ENCODE peak calls at places on chromosomes 13 and 19, in five cellular contexts. One of them, this sample, is unnamed.

GRCh38 chr13:29535663-29536655 is 59.5 kb downstream of the SLC7A1 start:
- DNase-seq in cardiac muscle cell: no peak
- DNase-seq in Panc1: no peak
- DNase-seq in CD4-positive, alpha-beta T cell: no peak
- DNase-seq in ascending aorta: no peak
- DNase-seq in this sample: no peak

GRCh38 chr13:38819053-38819452 is 132.2 kb downstream of the FREM2 start:
- DNase-seq in cardiac muscle cell: no peak
- DNase-seq in Panc1: no peak
- DNase-seq in CD4-positive, alpha-beta T cell: no peak
- DNase-seq in ascending aorta: no peak
- DNase-seq in this sample: no peak

GRCh38 chr19:15248648-15249559 is 16.7 kb upstream of the EPHX3 start:
- DNase-seq in cardiac muscle cell: no peak
- DNase-seq in Panc1: peak
- DNase-seq in CD4-positive, alpha-beta T cell: no peak
- DNase-seq in ascending aorta: peak
- DNase-seq in this sample: no peak

GRCh38 chr19:40224342-40225148 is 1.9 kb downstream of the CCNP start:
- DNase-seq in cardiac muscle cell: no peak
- DNase-seq in Panc1: no peak
- DNase-seq in CD4-positive, alpha-beta T cell: no peak
- DNase-seq in ascending aorta: no peak
- DNase-seq in this sample: no peak

GRCh38 chr13:68713394-68713793 is 1394.2 kb upstream of the ATXN8OS start:
- DNase-seq in cardiac muscle cell: no peak
- DNase-seq in Panc1: no peak
- DNase-seq in CD4-positive, alpha-beta T cell: no peak
- DNase-seq in ascending aorta: no peak
- DNase-seq in this sample: no peak

GRCh38 chr13:40518481-40518882 is 148.0 kb downstream of the FOXO1 start:
- DNase-seq in cardiac muscle cell: no peak
- DNase-seq in Panc1: no peak
- DNase-seq in CD4-positive, alpha-beta T cell: no peak
- DNase-seq in ascending aorta: no peak
- DNase-seq in this sample: no peak

GRCh38 chr13:66415444-66415843 is 814.7 kb downstream of the PCDH9 start:
- DNase-seq in cardiac muscle cell: no peak
- DNase-seq in Panc1: no peak
- DNase-seq in CD4-positive, alpha-beta T cell: no peak
- DNase-seq in ascending aorta: no peak
- DNase-seq in this sample: no peak

GRCh38 chr13:29905845-29906244 is 55.4 kb upstream of the UBL3 start:
- DNase-seq in cardiac muscle cell: no peak
- DNase-seq in Panc1: no peak
- DNase-seq in CD4-positive, alpha-beta T cell: no peak
- DNase-seq in ascending aorta: no peak
- DNase-seq in this sample: no peak

GRCh38 chr13:94431569-94431968 is 47.9 kb downstream of the DCT start:
- DNase-seq in cardiac muscle cell: no peak
- DNase-seq in Panc1: no peak
- DNase-seq in CD4-positive, alpha-beta T cell: no peak
- DNase-seq in ascending aorta: no peak
- DNase-seq in this sample: no peak

DNA sequence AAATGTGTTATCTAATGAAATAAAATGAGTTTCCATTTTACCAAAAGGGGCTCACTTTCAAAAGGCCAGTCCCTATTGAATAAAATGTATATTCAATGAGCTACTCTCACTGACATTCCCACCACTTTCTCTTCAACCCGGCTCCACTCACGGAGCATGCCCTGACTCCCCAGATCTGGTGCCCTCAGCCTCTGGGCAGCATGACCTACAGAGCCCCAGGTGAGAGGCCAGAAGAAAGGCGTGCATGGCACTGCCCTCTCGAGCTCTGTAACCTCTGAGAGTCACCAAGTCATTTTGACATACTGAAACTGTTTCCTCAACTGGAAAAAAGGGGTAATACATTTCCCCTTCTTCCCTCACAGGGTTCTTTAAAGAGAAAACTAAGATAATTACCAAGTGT is 25.2 kb upstream of the SIAH3 start:
- DNase-seq in cardiac muscle cell: no peak
- DNase-seq in Panc1: no peak
- DNase-seq in CD4-positive, alpha-beta T cell: no peak
- DNase-seq in ascending aorta: no peak
- DNase-seq in this sample: no peak
- TF ChIP-seq CTCF in cardiac muscle cell: no peak
- TF ChIP-seq CTCF in Panc1: no peak
- TF ChIP-seq CTCF in CD4-positive, alpha-beta T cell: no peak
- TF ChIP-seq CTCF in ascending aorta: no peak
- TF ChIP-seq CTCF in this sample: no peak

DNA sequence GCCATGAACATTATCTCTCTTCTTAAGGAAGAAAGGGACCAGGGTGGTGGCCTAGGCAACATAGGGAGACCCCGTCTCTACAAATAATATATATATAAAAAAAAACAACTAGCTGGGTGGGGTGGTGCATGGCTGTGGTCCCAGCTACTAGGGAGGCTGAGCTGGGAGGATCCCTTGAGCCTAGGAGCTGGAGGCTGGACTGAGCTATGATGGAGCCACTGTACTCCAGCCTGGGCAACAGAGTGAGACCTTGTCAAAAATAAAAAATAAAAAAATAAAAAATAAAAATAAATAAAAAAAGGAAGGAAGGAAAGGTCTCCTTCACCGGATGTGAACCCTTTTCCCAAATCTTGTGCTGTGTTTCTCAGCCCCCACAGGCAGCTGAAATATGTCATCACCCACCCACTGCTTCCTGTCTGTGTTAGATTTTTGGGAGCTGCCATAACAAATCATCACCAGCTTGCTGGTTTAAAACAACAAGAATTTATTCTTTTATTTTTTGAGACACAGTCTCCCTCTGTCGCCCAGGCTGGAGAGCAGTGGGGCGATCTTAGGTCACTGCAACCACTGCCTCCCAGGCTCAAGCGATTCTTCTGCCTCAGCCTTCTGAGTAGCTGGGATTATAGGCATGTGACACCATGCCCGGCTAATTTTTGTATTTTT is 9.5 kb upstream of the TSPAN16 start:
- DNase-seq in cardiac muscle cell: no peak
- DNase-seq in Panc1: no peak
- DNase-seq in CD4-positive, alpha-beta T cell: no peak
- DNase-seq in ascending aorta: no peak
- DNase-seq in this sample: no peak
- TF ChIP-seq CTCF in cardiac muscle cell: peak
- TF ChIP-seq CTCF in Panc1: no peak
- TF ChIP-seq CTCF in CD4-positive, alpha-beta T cell: no peak
- TF ChIP-seq CTCF in ascending aorta: no peak
- TF ChIP-seq CTCF in this sample: no peak

DNA sequence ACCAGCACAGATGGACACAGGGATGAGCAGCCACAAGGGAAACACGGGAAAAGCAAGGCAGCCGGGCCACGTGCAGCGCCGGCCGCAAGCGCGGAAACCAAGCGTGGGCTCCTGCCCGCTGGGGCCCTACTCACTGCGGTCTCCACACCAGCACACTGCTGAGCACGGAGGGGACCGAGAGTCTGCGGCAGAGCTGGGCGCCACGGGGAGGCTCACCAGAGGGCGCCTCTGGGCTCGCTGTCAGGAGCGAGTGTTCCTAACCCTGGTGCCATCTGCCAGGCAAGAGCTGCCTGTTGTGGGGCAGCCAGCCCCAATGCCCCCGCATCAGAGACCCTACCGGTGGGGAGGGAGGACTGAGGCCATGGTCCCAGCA is 26.5 kb downstream of the MPND start:
- DNase-seq in cardiac muscle cell: peak
- DNase-seq in Panc1: no peak
- DNase-seq in CD4-positive, alpha-beta T cell: peak
- DNase-seq in ascending aorta: no peak
- DNase-seq in this sample: peak
- TF ChIP-seq CTCF in cardiac muscle cell: peak
- TF ChIP-seq CTCF in Panc1: peak
- TF ChIP-seq CTCF in CD4-positive, alpha-beta T cell: peak
- TF ChIP-seq CTCF in ascending aorta: no peak
- TF ChIP-seq CTCF in this sample: no peak

GRCh38 chr13:41655997-41656396 is 198.6 kb downstream of the RGCC start:
- DNase-seq in cardiac muscle cell: no peak
- DNase-seq in Panc1: no peak
- DNase-seq in CD4-positive, alpha-beta T cell: no peak
- DNase-seq in ascending aorta: no peak
- DNase-seq in this sample: no peak

GRCh38 chr13:41651413-41652068 is 194.2 kb downstream of the RGCC start:
- DNase-seq in cardiac muscle cell: no peak
- DNase-seq in Panc1: no peak
- DNase-seq in CD4-positive, alpha-beta T cell: no peak
- DNase-seq in ascending aorta: no peak
- DNase-seq in this sample: no peak

GRCh38 chr13:41650706-41651105 is 193.4 kb downstream of the RGCC start:
- DNase-seq in cardiac muscle cell: no peak
- DNase-seq in Panc1: no peak
- DNase-seq in CD4-positive, alpha-beta T cell: no peak
- DNase-seq in ascending aorta: no peak
- DNase-seq in this sample: no peak

GRCh38 chr13:41654800-41655199 is 197.4 kb downstream of the RGCC start:
- DNase-seq in cardiac muscle cell: no peak
- DNase-seq in Panc1: no peak
- DNase-seq in CD4-positive, alpha-beta T cell: no peak
- DNase-seq in ascending aorta: no peak
- DNase-seq in this sample: no peak

DNA sequence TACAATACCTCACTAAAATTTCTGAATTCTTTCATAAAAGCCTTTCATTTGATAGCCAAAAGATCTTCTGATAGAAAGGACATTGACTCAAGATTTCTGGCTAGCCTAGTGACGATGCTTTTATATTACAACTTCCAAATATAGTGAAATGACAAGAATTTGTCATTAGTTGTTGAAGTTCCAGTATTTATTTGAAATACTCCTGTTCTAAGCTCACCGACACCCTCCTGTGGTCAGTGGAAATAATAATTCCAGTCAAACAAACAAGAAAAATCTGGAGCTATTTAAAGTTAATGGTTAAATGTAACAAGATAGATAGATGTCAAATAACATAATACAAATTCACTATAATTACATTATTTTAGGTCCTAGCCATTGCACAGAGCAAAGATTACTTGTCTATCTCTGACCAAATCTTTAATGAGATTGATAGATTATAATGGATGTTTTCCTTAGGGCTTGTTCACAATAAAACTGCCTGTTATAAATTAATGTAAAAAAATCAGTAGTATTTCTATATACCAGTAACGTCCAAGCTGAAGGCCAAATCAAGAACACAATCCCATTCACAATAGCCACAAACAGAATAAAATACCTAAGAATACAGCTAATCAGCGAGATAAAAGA is 195.5 kb downstream of the RGCC start:
- DNase-seq in cardiac muscle cell: peak
- DNase-seq in Panc1: no peak
- DNase-seq in CD4-positive, alpha-beta T cell: peak
- DNase-seq in ascending aorta: no peak
- DNase-seq in this sample: peak
- TF ChIP-seq CTCF in cardiac muscle cell: peak
- TF ChIP-seq CTCF in Panc1: peak
- TF ChIP-seq CTCF in CD4-positive, alpha-beta T cell: peak
- TF ChIP-seq CTCF in ascending aorta: peak
- TF ChIP-seq CTCF in this sample: peak

GRCh38 chr19:5504115-5504514 is 48.9 kb downstream of the ZNRF4 start:
- DNase-seq in cardiac muscle cell: no peak
- DNase-seq in Panc1: no peak
- DNase-seq in CD4-positive, alpha-beta T cell: no peak
- DNase-seq in ascending aorta: no peak
- DNase-seq in this sample: no peak
- TF ChIP-seq CTCF in cardiac muscle cell: peak
- TF ChIP-seq CTCF in Panc1: no peak
- TF ChIP-seq CTCF in CD4-positive, alpha-beta T cell: no peak
- TF ChIP-seq CTCF in ascending aorta: no peak
- TF ChIP-seq CTCF in this sample: no peak

GRCh38 chr19:34555447-34555846 is 73.9 kb downstream of the WTIP start:
- DNase-seq in cardiac muscle cell: no peak
- DNase-seq in Panc1: no peak
- DNase-seq in CD4-positive, alpha-beta T cell: no peak
- DNase-seq in ascending aorta: no peak
- DNase-seq in this sample: no peak
- TF ChIP-seq CTCF in cardiac muscle cell: peak
- TF ChIP-seq CTCF in Panc1: peak
- TF ChIP-seq CTCF in CD4-positive, alpha-beta T cell: no peak
- TF ChIP-seq CTCF in ascending aorta: no peak
- TF ChIP-seq CTCF in this sample: peak

GRCh38 chr19:10874019-10874418 is 2.7 kb downstream of the CARM1 start:
- DNase-seq in cardiac muscle cell: no peak
- DNase-seq in Panc1: no peak
- DNase-seq in CD4-positive, alpha-beta T cell: no peak
- DNase-seq in ascending aorta: no peak
- DNase-seq in this sample: no peak

GRCh38 chr19:10870501-10870954 is 825 bp upstream of the CARM1 start:
- DNase-seq in cardiac muscle cell: no peak
- DNase-seq in Panc1: no peak
- DNase-seq in CD4-positive, alpha-beta T cell: no peak
- DNase-seq in ascending aorta: no peak
- DNase-seq in this sample: no peak

GRCh38 chr19:10872551-10873107 is 1.3 kb downstream of the CARM1 start:
- DNase-seq in cardiac muscle cell: no peak
- DNase-seq in Panc1: no peak
- DNase-seq in CD4-positive, alpha-beta T cell: no peak
- DNase-seq in ascending aorta: no peak
- DNase-seq in this sample: no peak

GRCh38 chr19:10870955-10871603 is at the start of gene CARM1:
- DNase-seq in cardiac muscle cell: peak
- DNase-seq in Panc1: no peak
- DNase-seq in CD4-positive, alpha-beta T cell: peak
- DNase-seq in ascending aorta: peak
- DNase-seq in this sample: peak

DNA sequence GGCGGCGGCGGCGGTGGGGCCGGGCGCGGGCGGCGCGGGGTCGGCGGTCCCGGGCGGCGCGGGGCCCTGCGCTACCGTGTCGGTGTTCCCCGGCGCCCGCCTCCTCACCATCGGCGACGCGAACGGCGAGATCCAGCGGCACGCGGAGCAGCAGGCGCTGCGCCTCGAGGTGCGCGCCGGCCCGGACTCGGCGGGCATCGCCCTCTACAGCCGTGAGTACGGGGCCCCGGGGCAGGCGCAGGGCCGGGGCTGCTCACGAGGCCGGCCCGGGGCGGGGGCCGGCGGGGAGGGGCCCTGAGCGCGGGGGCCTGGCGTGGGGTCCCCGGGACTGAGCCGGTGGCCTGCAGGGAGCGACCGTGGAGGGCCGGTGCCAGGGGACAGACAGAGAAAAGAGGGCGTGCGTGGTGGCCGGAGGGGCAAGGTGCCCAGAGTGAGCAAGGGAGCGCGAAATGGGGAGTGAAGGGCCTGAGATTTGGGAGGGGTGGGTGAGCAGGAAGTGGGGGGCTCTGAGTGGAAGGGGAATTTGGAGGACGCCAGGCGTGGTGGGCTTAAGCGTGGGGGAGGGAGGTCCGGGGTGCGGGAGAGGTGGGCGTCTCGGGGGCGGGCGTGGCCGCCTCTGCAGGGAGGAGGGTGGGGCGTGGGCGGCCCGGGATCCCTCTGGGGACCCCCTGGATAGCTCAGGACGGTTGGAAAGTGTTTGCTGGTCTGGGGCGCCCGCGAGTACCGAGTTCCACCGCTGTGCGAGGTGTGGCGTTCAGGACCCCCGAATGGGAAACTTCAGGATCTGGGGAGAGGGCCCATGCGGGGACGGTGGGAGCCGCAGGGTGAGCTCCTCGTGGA is 578 bp downstream of the CARM1 start:
- DNase-seq in cardiac muscle cell: peak
- DNase-seq in Panc1: no peak
- DNase-seq in CD4-positive, alpha-beta T cell: peak
- DNase-seq in ascending aorta: no peak
- DNase-seq in this sample: peak
- TF ChIP-seq CTCF in cardiac muscle cell: peak
- TF ChIP-seq CTCF in Panc1: no peak
- TF ChIP-seq CTCF in CD4-positive, alpha-beta T cell: no peak
- TF ChIP-seq CTCF in ascending aorta: no peak
- TF ChIP-seq CTCF in this sample: peak

GRCh38 chr13:27556109-27556508 is 64.2 kb downstream of the LNX2 start:
- DNase-seq in cardiac muscle cell: no peak
- DNase-seq in Panc1: no peak
- DNase-seq in CD4-positive, alpha-beta T cell: no peak
- DNase-seq in ascending aorta: no peak
- DNase-seq in this sample: no peak
- TF ChIP-seq CTCF in cardiac muscle cell: peak
- TF ChIP-seq CTCF in Panc1: peak
- TF ChIP-seq CTCF in CD4-positive, alpha-beta T cell: no peak
- TF ChIP-seq CTCF in ascending aorta: no peak
- TF ChIP-seq CTCF in this sample: no peak